ENCODE peak calls at places on chromosomes 16 and 17, in ten cellular contexts. F, Z, J, E, S, L, I, Q, B and G are unnamed samples.

GRCh38 chr17:58513391-58513912 is 986 bp downstream of the MTMR4 start:
- DNase-seq in I (no peak), F (no peak), L (no peak), J (no peak), Z (no peak), B (no peak), S (no peak), E (no peak), Q (no peak), G (peak)

GRCh38 chr16:4134434-4134833 is 18.2 kb upstream of the ADCY9 start:
- DNase-seq in J (no peak), S (no peak), E (no peak), B (no peak), Z (no peak), F (no peak), Q (no peak), L (no peak), I (no peak), G (no peak)

GRCh38 chr17:50046667-50047066 is 9.2 kb upstream of the ITGA3 start:
- DNase-seq in F (peak), E (no peak), S (no peak), J (no peak), Q (no peak), L (no peak), B (no peak), I (no peak), Z (peak), G (no peak)

GRCh38 chr17:34990921-34991365 is 10.6 kb downstream of the LIG3 start:
- DNase-seq in Z (no peak), B (no peak), L (peak), I (no peak), S (no peak), J (no peak), F (no peak), E (no peak), Q (no peak), G (no peak)

GRCh38 chr17:82321947-82322466 is 4.6 kb upstream of the CD7 start:
- DNase-seq in I (peak), E (no peak), Q (no peak), S (no peak), L (no peak), Z (no peak), B (no peak), J (no peak), F (no peak), G (no peak)

GRCh38 chr17:9541718-9542117 is 33.9 kb downstream of the STX8 start:
- DNase-seq in I (no peak), E (no peak), B (no peak), F (no peak), S (no peak), Z (no peak), J (no peak), L (no peak), Q (no peak), G (no peak)

GRCh38 chr17:1091885-1092284 is 87.9 kb downstream of the ABR start:
- DNase-seq in E (no peak), S (no peak), B (no peak), Q (no peak), I (no peak), L (no peak), J (no peak), Z (no peak), F (no peak), G (no peak)

GRCh38 chr17:50257574-50258224 is 16.6 kb upstream of the TMEM92 start:
- DNase-seq in Z (no peak), L (no peak), F (no peak), J (no peak), S (no peak), I (no peak), B (no peak), Q (no peak), E (no peak), G (peak)

GRCh38 chr17:20970329-20970728 is 72.5 kb downstream of the USP22 start:
- DNase-seq in I (no peak), S (no peak), Z (no peak), E (no peak), L (no peak), F (no peak), B (no peak), Q (no peak), J (no peak), G (no peak)

GRCh38 chr16:83002351-83003334 is 375.9 kb downstream of the CDH13 start:
- DNase-seq in S (no peak), E (peak), J (no peak), I (no peak), B (no peak), Z (no peak), L (peak), Q (no peak), F (no peak), G (no peak)

GRCh38 chr17:55750750-55751641 is at the start of gene PCTP:
- DNase-seq in L (peak), F (peak), Z (peak), S (peak), B (peak), Q (peak), E (peak), I (peak), J (peak), G (peak)
- TF ChIP-seq CTCF in L (peak), F (peak), Z (peak), S (no peak), B (peak), Q (peak), E (peak), I (peak), J (peak), G (no peak)

GRCh38 chr17:18951941-18952842 is at the start of gene SLC5A10:
- DNase-seq in E (no peak), Q (no peak), S (no peak), J (no peak), Z (no peak), L (no peak), B (no peak), F (no peak), I (no peak), G (no peak)
- TF ChIP-seq CTCF in E (peak), Q (peak), S (no peak), J (no peak), Z (peak), L (peak), B (peak), F (no peak), I (peak), G (no peak)

GRCh38 chr16:21603920-21604319 is 4.5 kb downstream of the METTL9 start:
- DNase-seq in Z (no peak), L (peak), E (peak), F (no peak), Q (no peak), B (no peak), J (no peak), I (peak), S (no peak), G (no peak)
- TF ChIP-seq CTCF in Z (no peak), L (no peak), E (peak), F (no peak), Q (no peak), B (no peak), J (no peak), I (peak), S (no peak), G (no peak)

DNA sequence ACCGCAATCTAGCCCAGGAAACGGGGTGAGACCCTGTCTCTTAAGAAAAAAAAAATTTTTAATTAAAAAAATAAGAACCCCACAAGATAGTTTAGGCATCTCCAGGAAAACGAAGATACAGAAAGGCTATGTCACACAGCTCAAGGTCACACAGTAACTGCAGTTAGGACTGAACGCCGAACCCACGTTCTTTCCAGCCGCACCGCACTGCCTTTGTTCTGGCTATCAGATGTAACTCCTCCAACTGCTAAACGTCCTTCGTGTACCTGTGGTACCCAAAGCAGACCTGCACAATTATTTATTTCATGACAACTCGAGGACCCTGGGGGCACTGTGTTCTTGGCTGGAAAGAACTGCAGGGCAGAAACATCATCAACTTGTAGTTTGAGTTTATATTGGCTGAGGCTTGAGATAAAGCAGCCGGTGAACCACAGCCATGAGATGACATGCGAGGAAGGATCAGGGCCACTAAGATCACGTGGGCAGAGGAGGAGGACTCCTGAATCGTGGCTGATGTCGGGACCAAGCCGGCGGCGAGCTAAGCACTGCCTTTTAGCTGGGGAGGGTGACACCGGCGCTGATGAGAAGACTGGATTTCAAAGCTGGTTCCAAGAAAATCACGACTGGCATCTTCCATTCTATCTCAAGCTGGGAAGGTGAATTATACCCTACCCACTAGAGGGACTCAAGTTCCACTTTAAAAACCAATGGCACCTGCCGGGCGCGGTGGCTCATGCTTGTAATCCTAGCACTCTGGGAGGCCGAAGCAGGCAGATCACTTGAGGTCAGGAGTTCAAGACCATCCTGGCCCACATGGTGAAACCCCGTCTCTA is 20.7 kb upstream of the MNT start:
- DNase-seq in S (no peak), I (no peak), Q (no peak), J (no peak), B (no peak), Z (no peak), L (peak), F (no peak), E (no peak), G (no peak)
- TF ChIP-seq CTCF in S (no peak), I (peak), Q (peak), J (no peak), B (peak), Z (no peak), L (peak), F (no peak), E (peak), G (no peak)

DNA sequence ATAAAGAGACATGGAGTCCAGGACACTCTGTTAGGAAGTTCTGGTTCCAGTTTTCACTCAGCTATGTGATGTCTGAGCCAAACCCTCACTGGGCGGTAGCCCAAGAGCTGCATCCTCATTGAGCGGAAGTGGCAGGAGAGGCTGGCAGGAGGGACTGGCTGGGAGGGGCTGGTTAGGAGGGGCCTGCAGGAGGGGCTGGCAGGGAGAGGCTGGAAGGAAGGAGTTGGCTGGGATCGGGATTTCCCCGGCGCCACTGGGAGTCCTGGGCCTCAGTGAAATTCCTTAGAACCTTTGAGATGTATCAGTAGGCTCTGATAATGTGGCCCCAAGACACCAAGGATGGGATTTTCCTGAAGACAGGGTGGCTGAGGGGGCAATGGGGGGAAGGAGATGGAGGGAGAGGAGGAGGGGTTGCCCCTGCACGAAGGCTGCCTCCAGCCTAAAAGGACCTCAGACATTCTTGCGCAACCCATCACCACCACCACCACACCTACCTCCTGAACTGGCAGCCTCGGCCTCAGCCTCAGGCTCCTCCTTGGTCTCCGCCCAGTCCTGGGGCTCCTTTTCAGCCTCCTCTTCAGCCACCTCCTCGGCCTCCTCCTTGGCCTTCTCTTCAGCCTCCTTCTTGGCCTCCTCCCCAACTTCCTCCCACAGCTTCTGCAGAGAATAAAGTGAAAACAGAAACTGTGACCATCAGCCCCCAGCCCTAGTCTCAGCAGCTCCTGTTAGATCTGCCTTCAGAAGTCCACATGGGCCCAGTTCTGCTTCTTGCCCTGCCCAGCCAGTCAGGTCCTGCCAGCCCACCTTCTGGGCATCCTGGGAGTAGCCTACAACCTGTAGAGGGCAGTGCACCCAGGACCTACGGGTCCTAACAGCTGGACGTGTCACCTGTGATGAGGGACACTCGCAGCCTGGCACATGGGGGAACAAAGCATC is 31.7 kb downstream of the CNGB1 start:
- DNase-seq in B (no peak), S (peak), E (peak), I (no peak), J (no peak), Q (peak), F (peak), Z (no peak), L (peak), G (no peak)
- TF ChIP-seq CTCF in B (peak), S (no peak), E (peak), I (peak), J (no peak), Q (no peak), F (no peak), Z (no peak), L (no peak), G (no peak)

GRCh38 chr17:76278268-76278908 is 13.2 kb downstream of the UBALD2 start:
- DNase-seq in J (no peak), I (no peak), S (no peak), B (no peak), E (no peak), Q (no peak), F (no peak), L (no peak), Z (no peak), G (no peak)

GRCh38 chr17:76279742-76280287 is 14.7 kb downstream of the UBALD2 start:
- DNase-seq in B (no peak), S (no peak), E (no peak), I (no peak), L (no peak), F (no peak), J (no peak), Q (no peak), Z (peak), G (no peak)

GRCh38 chr17:76280650-76281049 is 15.5 kb downstream of the UBALD2 start:
- DNase-seq in B (no peak), I (no peak), F (no peak), Q (no peak), S (no peak), Z (no peak), E (no peak), J (no peak), L (no peak), G (no peak)

GRCh38 chr17:76277300-76278267 is 12.4 kb downstream of the UBALD2 start:
- DNase-seq in F (no peak), L (no peak), Z (peak), S (no peak), Q (no peak), I (no peak), J (no peak), E (no peak), B (no peak), G (no peak)

DNA sequence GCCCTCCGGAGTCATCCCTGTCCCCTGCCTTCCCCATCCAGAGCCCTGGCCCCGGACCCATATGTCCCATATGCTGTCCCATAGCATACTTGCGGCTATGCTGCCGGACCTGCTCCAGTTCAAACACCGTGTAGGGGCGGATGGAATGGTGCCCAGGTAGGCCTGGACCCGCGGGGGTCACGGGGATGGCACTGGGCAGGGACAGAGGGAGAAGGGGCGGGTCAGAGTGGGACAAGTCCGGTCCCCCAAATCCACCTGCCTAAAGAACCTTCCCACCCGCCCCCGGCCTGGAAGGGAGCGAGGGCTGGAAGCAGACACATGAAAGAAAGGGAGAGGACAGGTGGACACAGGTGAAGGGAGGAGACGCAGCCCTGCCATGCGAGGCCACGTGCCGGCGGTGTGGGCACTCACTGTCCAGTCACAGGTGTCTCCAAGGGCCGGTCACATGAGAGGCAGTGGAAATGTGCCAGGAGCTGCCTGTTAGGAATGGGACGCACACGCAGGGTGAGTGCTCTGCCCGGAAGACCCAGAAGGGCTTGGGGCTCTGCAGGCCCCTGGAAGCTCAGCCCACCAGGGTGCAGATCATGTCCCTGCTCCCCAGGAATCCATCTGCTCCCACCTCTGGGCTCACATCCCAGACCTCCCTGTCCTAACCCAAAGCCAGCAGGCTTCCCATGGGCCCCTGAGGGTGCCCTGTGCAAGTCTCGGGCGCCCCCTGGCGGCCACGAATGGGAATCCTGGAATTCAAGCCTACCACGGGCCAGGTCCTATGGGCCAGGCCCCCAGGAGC is 14.0 kb downstream of the UBALD2 start:
- DNase-seq in I (peak), Q (peak), J (peak), S (peak), E (peak), B (peak), F (peak), Z (peak), L (peak), G (peak)
- TF ChIP-seq CTCF in I (peak), Q (peak), J (peak), S (peak), E (peak), B (peak), F (peak), Z (peak), L (peak), G (peak)

DNA sequence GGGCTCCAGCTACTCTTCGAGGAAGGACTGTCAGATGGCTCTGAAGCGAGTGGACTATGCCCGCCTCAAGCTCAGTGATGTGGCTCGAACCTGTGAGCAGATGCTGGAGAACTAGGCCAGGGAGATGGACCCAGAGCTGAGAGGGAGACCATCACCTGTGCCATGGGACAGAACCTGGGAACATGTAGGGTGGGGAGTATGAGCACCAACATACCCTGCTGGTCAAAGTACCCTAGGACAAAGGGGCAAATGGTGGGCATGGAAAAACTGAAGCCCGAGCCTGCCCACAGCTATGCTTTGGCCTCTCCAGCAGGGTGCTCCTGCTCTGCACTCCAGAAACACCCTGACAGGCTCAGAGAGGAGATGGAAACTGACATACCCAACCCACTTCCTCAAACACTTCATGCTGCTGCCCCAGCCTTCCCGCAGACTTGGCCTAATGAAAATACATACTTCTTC is 1.9 kb downstream of the MED11 start:
- DNase-seq in J (no peak), Z (no peak), S (no peak), Q (no peak), L (no peak), B (no peak), I (no peak), F (no peak), E (no peak), G (peak)
- TF ChIP-seq CTCF in J (peak), Z (peak), S (no peak), Q (peak), L (peak), B (peak), I (no peak), F (peak), E (no peak), G (peak)

GRCh38 chr16:1152651-1153259 is at the start of gene CACNA1H:
- DNase-seq in Q (peak), F (no peak), E (peak), L (no peak), I (peak), J (peak), Z (no peak), B (no peak), S (no peak), G (no peak)
- TF ChIP-seq CTCF in Q (peak), F (no peak), E (no peak), L (peak), I (peak), J (peak), Z (no peak), B (no peak), S (no peak), G (no peak)

DNA sequence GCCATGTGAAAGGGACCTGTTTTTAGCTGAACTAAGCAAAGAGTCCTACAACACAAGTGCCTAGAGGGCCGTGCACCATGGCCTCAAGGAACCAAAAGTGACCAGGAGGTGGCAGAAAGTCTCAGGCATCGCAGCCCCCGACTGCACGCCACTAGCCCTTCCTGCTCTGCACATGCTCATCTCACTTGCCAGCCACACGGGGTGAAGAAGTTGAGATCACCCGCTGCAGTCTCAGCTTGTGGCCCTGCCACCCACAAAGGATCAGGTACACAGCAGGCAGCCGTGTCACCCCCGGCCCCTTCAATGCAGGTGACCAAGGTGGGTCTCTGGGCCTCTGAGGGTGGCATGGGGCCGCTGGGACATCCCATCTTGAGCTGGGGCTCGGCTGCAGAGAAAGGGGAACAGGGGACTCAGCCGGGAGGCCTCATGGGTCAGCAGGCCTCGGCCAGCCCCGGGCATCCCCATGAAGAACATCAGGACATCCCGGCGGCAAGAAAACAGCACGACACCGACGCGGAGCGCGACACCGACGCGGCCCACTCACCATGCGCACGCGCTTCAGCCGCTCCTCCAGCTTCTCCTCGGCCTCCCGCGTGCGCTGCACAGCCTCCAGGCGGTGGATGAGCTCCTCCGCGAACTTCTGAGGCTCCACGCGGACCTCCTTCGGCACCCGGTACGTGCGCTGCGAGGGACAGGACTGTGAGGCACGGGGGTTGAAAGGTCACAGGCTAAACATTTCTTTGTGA is 21.0 kb downstream of the PDIA2 start:
- DNase-seq in Q (no peak), I (no peak), F (no peak), J (no peak), B (no peak), L (no peak), S (no peak), E (no peak), Z (no peak), G (no peak)
- TF ChIP-seq CTCF in Q (no peak), I (peak), F (no peak), J (no peak), B (peak), L (no peak), S (no peak), E (no peak), Z (no peak), G (no peak)